ENCODE peak calls at places on chromosomes 1 and 21, in eight cellular contexts. One of them, this sample, is unnamed.

GRCh38 chr1:244231572-244232315 is 180.7 kb downstream of the ZBTB18 start:
- DNase-seq in A549: no peak
- DNase-seq in HepG2: no peak
- DNase-seq in GM23338: peak; percentile 9
- DNase-seq in GM12878: no peak
- DNase-seq in K562: no peak
- DNase-seq in HCT116: no peak
- DNase-seq in SK-N-SH: peak; percentile 66
- DNase-seq in this sample: no peak

GRCh38 chr1:185450123-185450788 is 133.2 kb upstream of the IVNS1ABP start:
- DNase-seq in HCT116: no peak
- DNase-seq in SK-N-SH: no peak
- DNase-seq in GM12878: no peak
- DNase-seq in K562: no peak
- DNase-seq in A549: no peak
- DNase-seq in GM23338: no peak
- DNase-seq in HepG2: no peak
- DNase-seq in this sample: no peak

GRCh38 chr1:66401244-66401643 is 132.7 kb upstream of the SGIP1 start:
- DNase-seq in HepG2: no peak
- DNase-seq in GM12878: no peak
- DNase-seq in K562: no peak
- DNase-seq in A549: no peak
- DNase-seq in GM23338: no peak
- DNase-seq in SK-N-SH: no peak
- DNase-seq in HCT116: no peak
- DNase-seq in this sample: no peak

GRCh38 chr1:51210055-51210454 is 26.0 kb upstream of the RNF11 start:
- DNase-seq in GM23338: no peak
- DNase-seq in HCT116: no peak
- DNase-seq in A549: no peak
- DNase-seq in GM12878: no peak
- DNase-seq in HepG2: no peak
- DNase-seq in SK-N-SH: no peak
- DNase-seq in K562: no peak
- DNase-seq in this sample: no peak

GRCh38 chr1:98854137-98854536 is 150.5 kb downstream of the PLPPR5 start:
- DNase-seq in A549: no peak
- DNase-seq in HCT116: no peak
- DNase-seq in SK-N-SH: no peak
- DNase-seq in GM12878: no peak
- DNase-seq in GM23338: no peak
- DNase-seq in HepG2: no peak
- DNase-seq in K562: no peak
- DNase-seq in this sample: no peak

GRCh38 chr1:199898654-199899053 is 128.9 kb upstream of the NR5A2 start:
- DNase-seq in SK-N-SH: no peak
- DNase-seq in HepG2: no peak
- DNase-seq in GM12878: no peak
- DNase-seq in K562: no peak
- DNase-seq in A549: peak; percentile 51
- DNase-seq in GM23338: no peak
- DNase-seq in HCT116: no peak
- DNase-seq in this sample: no peak

GRCh38 chr21:44779417-44780139 is 22.0 kb downstream of the UBE2G2 start:
- DNase-seq in SK-N-SH: no peak
- DNase-seq in HCT116: no peak
- DNase-seq in K562: no peak
- DNase-seq in GM23338: no peak
- DNase-seq in A549: no peak
- DNase-seq in GM12878: no peak
- DNase-seq in HepG2: no peak
- DNase-seq in this sample: no peak

GRCh38 chr1:230107941-230108340 is 40.9 kb downstream of the GALNT2 start:
- DNase-seq in HepG2: no peak
- DNase-seq in K562: no peak
- DNase-seq in GM12878: no peak
- DNase-seq in HCT116: no peak
- DNase-seq in GM23338: no peak
- DNase-seq in SK-N-SH: no peak
- DNase-seq in A549: no peak
- DNase-seq in this sample: no peak

GRCh38 chr1:61641578-61642336 is 83.2 kb downstream of the TM2D1 start:
- DNase-seq in K562: peak; percentile 79
- DNase-seq in HepG2: peak; percentile 20
- DNase-seq in A549: peak; percentile 71
- DNase-seq in GM23338: peak; percentile 92
- DNase-seq in SK-N-SH: peak; percentile 47
- DNase-seq in HCT116: peak; percentile 35
- DNase-seq in GM12878: no peak
- DNase-seq in this sample: no peak

GRCh38 chr1:66940968-66941367 is 16.2 kb downstream of the MIER1 start:
- DNase-seq in SK-N-SH: no peak
- DNase-seq in A549: no peak
- DNase-seq in K562: no peak
- DNase-seq in GM23338: no peak
- DNase-seq in GM12878: no peak
- DNase-seq in HCT116: no peak
- DNase-seq in HepG2: peak; percentile 46
- DNase-seq in this sample: no peak

DNA sequence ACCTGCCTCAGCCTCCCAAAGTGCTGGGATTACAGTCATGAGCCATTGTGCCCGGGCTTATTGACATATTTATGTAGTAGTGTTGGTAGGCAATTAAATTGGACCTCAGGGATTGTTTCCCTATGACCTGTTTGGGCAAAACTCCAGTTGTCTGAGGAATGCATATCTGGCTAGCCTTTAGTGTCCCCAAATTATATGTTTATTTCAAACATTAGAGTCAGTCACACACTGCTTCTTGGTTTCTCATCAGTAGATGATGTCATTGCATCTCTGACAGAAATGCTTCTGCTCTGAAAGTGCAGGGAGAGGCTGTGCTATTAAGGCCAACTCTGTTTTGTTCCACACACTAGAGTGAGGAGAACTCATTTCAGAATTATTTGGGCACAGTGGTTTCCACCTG is 12.5 kb downstream of the PIP5K1A start:
- DNase-seq in GM23338: no peak
- DNase-seq in A549: no peak
- DNase-seq in HepG2: no peak
- DNase-seq in K562: no peak
- DNase-seq in GM12878: no peak
- DNase-seq in SK-N-SH: no peak
- DNase-seq in HCT116: no peak
- DNase-seq in this sample: no peak
- TF ChIP-seq REST in GM23338: no peak
- TF ChIP-seq REST in A549: no peak
- TF ChIP-seq REST in HepG2: no peak
- TF ChIP-seq REST in K562: no peak
- TF ChIP-seq REST in GM12878: no peak
- TF ChIP-seq REST in SK-N-SH: no peak
- TF ChIP-seq REST in HCT116: no peak
- TF ChIP-seq REST in this sample: no peak

GRCh38 chr21:32772281-32773047 is 909 bp upstream of the PAXBP1 start:
- DNase-seq in SK-N-SH: peak; percentile 29
- DNase-seq in A549: peak; percentile 19
- DNase-seq in K562: peak; percentile 75
- DNase-seq in GM12878: peak; percentile 9
- DNase-seq in HepG2: no peak
- DNase-seq in HCT116: no peak
- DNase-seq in GM23338: peak; percentile 8
- DNase-seq in this sample: no peak

GRCh38 chr21:32771134-32771523 is 426 bp downstream of the PAXBP1 start:
- DNase-seq in SK-N-SH: peak; percentile 80
- DNase-seq in A549: peak; percentile 20
- DNase-seq in K562: peak; percentile 65
- DNase-seq in HepG2: peak; percentile 33
- DNase-seq in GM23338: peak; percentile 78
- DNase-seq in GM12878: no peak
- DNase-seq in HCT116: no peak
- DNase-seq in this sample: no peak

GRCh38 chr21:32764186-32764585 is 7.4 kb downstream of the PAXBP1 start:
- DNase-seq in SK-N-SH: no peak
- DNase-seq in HepG2: no peak
- DNase-seq in GM12878: no peak
- DNase-seq in GM23338: no peak
- DNase-seq in A549: no peak
- DNase-seq in HCT116: no peak
- DNase-seq in K562: no peak
- DNase-seq in this sample: no peak

GRCh38 chr21:32770514-32771133 is 931 bp downstream of the PAXBP1 start:
- DNase-seq in HCT116: no peak
- DNase-seq in GM12878: no peak
- DNase-seq in A549: no peak
- DNase-seq in SK-N-SH: no peak
- DNase-seq in HepG2: peak; percentile 10
- DNase-seq in K562: peak; percentile 17
- DNase-seq in GM23338: no peak
- DNase-seq in this sample: no peak

DNA sequence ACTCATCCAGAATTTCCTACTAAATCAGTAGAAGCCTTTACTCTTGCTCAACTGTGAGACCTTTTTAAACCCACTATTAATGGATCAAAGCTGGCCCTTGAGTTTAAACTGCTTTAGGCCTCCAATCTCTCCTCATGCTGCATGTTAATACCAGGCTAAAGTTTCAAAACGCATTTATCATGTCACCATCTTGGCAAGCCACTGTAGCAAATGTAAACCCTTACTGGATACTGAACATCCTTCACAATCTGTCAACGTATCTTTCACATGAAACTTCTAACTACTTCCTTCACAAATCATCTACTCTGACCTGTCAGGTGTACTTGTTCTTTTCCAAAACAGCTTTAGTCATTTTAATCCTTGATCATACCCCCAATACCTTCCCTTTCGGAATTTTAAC is 3.0 kb downstream of the PAXBP1 start:
- DNase-seq in A549: no peak
- DNase-seq in SK-N-SH: no peak
- DNase-seq in GM12878: no peak
- DNase-seq in GM23338: no peak
- DNase-seq in HepG2: no peak
- DNase-seq in K562: no peak
- DNase-seq in HCT116: no peak
- DNase-seq in this sample: no peak
- H3K4me1 ChIP-seq in A549: peaks cover 11% of the 10 kb centered on the region
- H3K4me1 ChIP-seq in SK-N-SH: peaks cover 18% of the 10 kb centered on the region
- H3K4me1 ChIP-seq in GM12878: peaks cover 15% of the 10 kb centered on the region
- H3K4me1 ChIP-seq in GM23338: peaks cover 24% of the 10 kb centered on the region
- H3K4me1 ChIP-seq in HepG2: peaks cover 62% of the 10 kb centered on the region
- H3K4me1 ChIP-seq in K562: peaks cover 16% of the 10 kb centered on the region
- H3K4me1 ChIP-seq in HCT116: peaks cover 5% of the 10 kb centered on the region
- H3K4me1 ChIP-seq in this sample: peaks cover 6% of the 10 kb centered on the region

GRCh38 chr1:163366555-163366954 is 44.8 kb downstream of the NUF2 start:
- DNase-seq in A549: no peak
- DNase-seq in HCT116: no peak
- DNase-seq in GM23338: no peak
- DNase-seq in K562: no peak
- DNase-seq in HepG2: no peak
- DNase-seq in SK-N-SH: no peak
- DNase-seq in GM12878: no peak
- DNase-seq in this sample: no peak

GRCh38 chr1:163365186-163365585 is 43.4 kb downstream of the NUF2 start:
- DNase-seq in A549: no peak
- DNase-seq in HCT116: no peak
- DNase-seq in K562: no peak
- DNase-seq in SK-N-SH: no peak
- DNase-seq in GM23338: no peak
- DNase-seq in HepG2: no peak
- DNase-seq in GM12878: no peak
- DNase-seq in this sample: no peak

GRCh38 chr1:163357378-163357777 is 35.6 kb downstream of the NUF2 start:
- DNase-seq in GM23338: no peak
- DNase-seq in HCT116: no peak
- DNase-seq in SK-N-SH: no peak
- DNase-seq in HepG2: peak; percentile 52
- DNase-seq in GM12878: no peak
- DNase-seq in K562: no peak
- DNase-seq in A549: no peak
- DNase-seq in this sample: no peak

GRCh38 chr1:163361123-163361934 is 39.6 kb downstream of the NUF2 start:
- DNase-seq in HepG2: peak; percentile 12
- DNase-seq in K562: peak; percentile 30
- DNase-seq in GM12878: no peak
- DNase-seq in A549: peak; percentile 5
- DNase-seq in HCT116: peak; percentile 15
- DNase-seq in SK-N-SH: peak; percentile 27
- DNase-seq in GM23338: peak; percentile 69
- DNase-seq in this sample: no peak
- TF ChIP-seq REST in HepG2: no peak
- TF ChIP-seq REST in K562: no peak
- TF ChIP-seq REST in GM12878: no peak
- TF ChIP-seq REST in A549: no peak
- TF ChIP-seq REST in HCT116: no peak
- TF ChIP-seq REST in SK-N-SH: no peak
- TF ChIP-seq REST in GM23338: no peak
- TF ChIP-seq REST in this sample: no peak

GRCh38 chr1:15731735-15732685 is 4.0 kb upstream of the SLC25A34 start:
- DNase-seq in K562: no peak
- DNase-seq in GM23338: no peak
- DNase-seq in HCT116: no peak
- DNase-seq in GM12878: no peak
- DNase-seq in SK-N-SH: no peak
- DNase-seq in HepG2: no peak
- DNase-seq in A549: no peak
- DNase-seq in this sample: no peak

GRCh38 chr1:15730936-15731335 is 5.1 kb upstream of the SLC25A34 start:
- DNase-seq in GM23338: no peak
- DNase-seq in SK-N-SH: no peak
- DNase-seq in GM12878: no peak
- DNase-seq in K562: no peak
- DNase-seq in HCT116: no peak
- DNase-seq in HepG2: no peak
- DNase-seq in A549: no peak
- DNase-seq in this sample: no peak

GRCh38 chr1:15728937-15729657 is 7.0 kb upstream of the SLC25A34 start:
- DNase-seq in GM12878: no peak
- DNase-seq in HCT116: no peak
- DNase-seq in SK-N-SH: no peak
- DNase-seq in A549: no peak
- DNase-seq in HepG2: no peak
- DNase-seq in GM23338: no peak
- DNase-seq in K562: no peak
- DNase-seq in this sample: no peak

GRCh38 chr1:15732686-15733081 is 3.4 kb upstream of the SLC25A34 start:
- DNase-seq in HepG2: no peak
- DNase-seq in HCT116: no peak
- DNase-seq in GM23338: no peak
- DNase-seq in GM12878: no peak
- DNase-seq in SK-N-SH: no peak
- DNase-seq in K562: no peak
- DNase-seq in A549: no peak
- DNase-seq in this sample: no peak

DNA sequence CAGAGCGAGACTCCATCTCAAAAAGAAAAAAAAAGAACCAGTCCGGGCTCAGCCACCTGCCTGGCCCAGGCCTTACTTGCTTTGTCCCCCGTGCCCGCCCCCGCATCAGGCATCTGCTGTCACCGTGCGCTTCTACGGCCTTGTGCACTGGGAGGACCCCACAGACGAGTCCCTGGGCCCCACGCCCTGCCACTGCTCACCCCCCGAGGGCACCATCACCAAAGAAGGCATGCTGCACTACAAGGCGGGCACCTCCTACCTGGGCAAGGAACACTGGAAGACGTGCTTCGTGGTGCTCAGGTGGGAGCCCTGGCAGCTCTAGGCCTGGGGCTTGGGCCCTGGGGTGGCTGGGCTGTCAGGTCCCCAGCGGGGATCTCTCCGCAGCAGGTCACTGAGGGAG is 5.6 kb upstream of the SLC25A34 start:
- DNase-seq in HepG2: no peak
- DNase-seq in A549: no peak
- DNase-seq in GM23338: no peak
- DNase-seq in GM12878: no peak
- DNase-seq in K562: no peak
- DNase-seq in HCT116: no peak
- DNase-seq in SK-N-SH: no peak
- DNase-seq in this sample: no peak
- H3K4me1 ChIP-seq in HepG2: peaks cover 11% of the 10 kb centered on the region
- H3K4me1 ChIP-seq in A549: no peaks in the 10 kb centered on the region
- H3K4me1 ChIP-seq in GM23338: no peaks in the 10 kb centered on the region
- H3K4me1 ChIP-seq in GM12878: no peaks in the 10 kb centered on the region
- H3K4me1 ChIP-seq in K562: no peaks in the 10 kb centered on the region
- H3K4me1 ChIP-seq in HCT116: no peaks in the 10 kb centered on the region
- H3K4me1 ChIP-seq in SK-N-SH: peaks cover 7% of the 10 kb centered on the region
- H3K4me1 ChIP-seq in this sample: no peaks in the 10 kb centered on the region

This sample was measured in Panc1.